ENCODE peak calls at places on chromosomes 7 and 10, in nine cellular contexts. E is LoVo; J is effector memory CD8-positive, alpha-beta T cell; Y is cardiac fibroblast; N is aorta; O is HTR-8/SVneo; K is tibial nerve; B is cardiac muscle cell; G is naive thymus-derived CD4-positive, alpha-beta T cell. I is an unnamed sample.

GRCh38 chr7:151244871-151245346 is 3.6 kb downstream of the SMARCD3 start:
- DNase-seq in J (no peak), K (no peak), B (peak; percentile 3), E (no peak), G (no peak), Y (no peak), N (peak; percentile 45), O (no peak), I (no peak)

GRCh38 chr10:132965411-132966057 is 23.2 kb upstream of the CFAP46 start:
- DNase-seq in G (no peak), K (no peak), E (no peak), O (no peak), Y (no peak), B (no peak), J (no peak), N (no peak), I (no peak)

GRCh38 chr10:5284311-5285057 is 80.3 kb upstream of the UCN3 start:
- DNase-seq in Y (peak; percentile 82), G (no peak), N (no peak), J (no peak), O (no peak), B (no peak), K (no peak), E (no peak), I (no peak)

GRCh38 chr10:94632954-94633353 is 50.6 kb upstream of the CYP2C18 start:
- DNase-seq in Y (no peak), J (no peak), G (no peak), E (no peak), O (no peak), K (no peak), B (no peak), N (no peak), I (no peak)

GRCh38 chr7:50333266-50333665 is 28.8 kb downstream of the IKZF1 start:
- DNase-seq in O (no peak), G (no peak), Y (no peak), B (peak; percentile 35), E (no peak), K (no peak), J (no peak), N (no peak), I (no peak)

GRCh38 chr7:126040114-126041045 is 1110.8 kb upstream of the POT1 start:
- DNase-seq in K (no peak), E (no peak), O (no peak), Y (no peak), J (no peak), N (peak; percentile 30), B (no peak), G (no peak), I (no peak)

GRCh38 chr10:12561720-12562119 is 212.4 kb downstream of the CAMK1D start:
- DNase-seq in Y (no peak), E (no peak), G (no peak), K (no peak), B (no peak), O (no peak), J (no peak), N (no peak), I (no peak)

GRCh38 chr7:16492513-16493062 is 27.1 kb upstream of the SOSTDC1 start:
- DNase-seq in J (no peak), Y (peak; percentile 22), E (peak; percentile 40), K (no peak), O (no peak), B (no peak), G (no peak), N (no peak), I (no peak)

GRCh38 chr7:81957517-81957916 is 187.7 kb upstream of the HGF start:
- DNase-seq in O (no peak), B (peak; percentile 1), E (no peak), Y (no peak), G (no peak), N (no peak), J (no peak), K (no peak), I (no peak)

GRCh38 chr7:38463277-38464224 is 167.6 kb downstream of the AMPH start:
- DNase-seq in B (no peak), Y (peak; percentile 81), O (no peak), G (peak; percentile 50), E (peak; percentile 14), N (peak; percentile 65), K (peak; percentile 52), J (peak; percentile 62), I (no peak)

GRCh38 chr10:87053121-87053520 is 33.0 kb downstream of the FAM25A start:
- DNase-seq in B (no peak), K (peak; percentile 13), O (no peak), N (no peak), G (no peak), J (no peak), E (no peak), Y (peak; percentile 44), I (no peak)

GRCh38 chr10:46516660-46517416 is 39.6 kb downstream of the GPRIN2 start:
- DNase-seq in Y (peak; percentile 89), K (no peak), G (no peak), O (peak; percentile 96), E (peak; percentile 49), B (no peak), N (peak; percentile 39), J (no peak), I (no peak)

GRCh38 chr7:94003446-94004023 is 620 bp downstream of the BET1 start:
- DNase-seq in O (no peak), K (peak; percentile 8), N (no peak), E (peak; percentile 47), B (peak; percentile 30), G (no peak), J (no peak), Y (peak; percentile 32), I (no peak)